ENCODE peak calls at places on chromosomes 7 and 10, in five cellular contexts. R, A, P, G and F are unnamed samples.

GRCh38 chr10:66844176-66844947 is 81.5 kb upstream of the LRRTM3 start:
- DNase-seq in R (no peak), A (no peak), G (no peak), P (peak), F (no peak)

GRCh38 chr10:47165711-47166404 is 134.1 kb upstream of the GDF10 start:
- DNase-seq in R (peak), G (no peak), A (no peak), P (no peak), F (peak)

GRCh38 chr7:8480466-8480865 is 47.1 kb downstream of the NXPH1 start:
- DNase-seq in R (no peak), P (no peak), G (no peak), A (no peak), F (no peak)

GRCh38 chr10:69880301-69881081 is 78.8 kb downstream of the COL13A1 start:
- DNase-seq in A (no peak), R (no peak), P (no peak), G (no peak), F (no peak)

GRCh38 chr7:130897515-130898419 is 163.8 kb upstream of the KLF14 start:
- DNase-seq in A (no peak), R (no peak), G (no peak), P (peak), F (peak)

GRCh38 chr7:148838905-148839304 is 45.2 kb downstream of the EZH2 start:
- DNase-seq in G (peak), A (no peak), R (no peak), P (no peak), F (no peak)

GRCh38 chr10:124464028-124464751 is 2.6 kb downstream of the LHPP start:
- DNase-seq in R (no peak), P (no peak), G (no peak), A (no peak), F (no peak)

GRCh38 chr10:3226960-3227724 is 54.6 kb upstream of the PITRM1 start:
- DNase-seq in G (no peak), P (peak), A (no peak), R (no peak), F (peak)

GRCh38 chr7:157871681-157872080 is 534.9 kb downstream of the DNAJB6 start:
- DNase-seq in R (no peak), G (no peak), P (no peak), A (no peak), F (no peak)

GRCh38 chr7:100835903-100836811 is 8.8 kb upstream of the EPHB4 start:
- DNase-seq in A (peak), P (no peak), G (no peak), R (peak), F (no peak)

GRCh38 chr10:31739146-31739545 is 189.5 kb downstream of the ARHGAP12 start:
- DNase-seq in G (no peak), A (no peak), P (no peak), R (no peak), F (no peak)

GRCh38 chr7:66250711-66251110 is 45.6 kb downstream of the TPST1 start:
- DNase-seq in G (no peak), P (peak), R (peak), A (no peak), F (peak)

GRCh38 chr7:106736508-106737201 is 75.7 kb upstream of the CCDC71L start:
- DNase-seq in G (peak), A (peak), R (peak), P (peak), F (peak)

GRCh38 chr10:84541289-84541637 is 212.9 kb downstream of the CCSER2 start:
- DNase-seq in G (no peak), A (peak), R (no peak), P (no peak), F (peak)

DNA sequence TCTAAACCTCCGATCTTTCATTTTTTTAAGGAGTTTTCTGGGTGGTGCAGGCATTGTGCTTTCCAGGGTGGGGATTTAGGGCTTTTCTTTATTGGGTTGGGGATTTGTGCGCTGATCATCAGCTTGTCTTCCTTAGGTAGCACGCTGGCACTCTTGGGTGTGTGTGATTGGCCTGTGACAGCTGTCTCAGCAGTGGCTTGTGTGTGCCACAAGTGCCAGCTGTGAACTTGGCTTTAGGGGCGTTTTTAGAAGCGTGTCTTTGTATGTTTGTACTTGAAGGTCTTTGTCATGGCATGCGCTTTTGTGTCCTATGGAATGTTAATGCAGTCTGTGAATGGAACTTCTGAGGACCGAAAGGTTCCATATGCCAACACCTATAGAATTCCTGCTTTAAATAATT is 788 bp downstream of the AKAP9 start:
- DNase-seq in P (peak), A (peak), G (peak), R (peak), F (peak)
- TF ChIP-seq EZH2phosphoT487 in P (no peak), A (no peak), G (no peak), R (no peak), F (no peak)

DNA sequence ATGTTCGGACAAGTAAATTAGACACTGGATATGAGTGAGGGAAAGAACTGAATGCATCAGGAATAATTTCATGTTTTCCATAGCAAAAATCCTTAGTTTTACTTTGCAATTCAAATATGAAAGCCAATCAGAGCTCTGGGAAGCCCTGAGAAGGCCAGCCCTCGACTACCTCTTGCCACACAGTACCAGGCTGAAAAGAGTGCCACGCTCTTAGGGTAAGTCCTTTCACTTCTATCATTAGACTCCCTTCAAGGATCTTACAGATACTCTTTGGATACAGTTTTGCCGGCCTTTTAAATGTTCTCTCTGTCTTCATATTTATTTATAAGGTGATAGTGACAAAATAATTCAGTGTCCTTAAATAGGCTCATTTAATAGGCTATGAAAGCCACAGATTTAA is 1.9 kb downstream of the COBL start:
- DNase-seq in P (peak), G (no peak), R (no peak), A (no peak), F (no peak)
- H3K27ac ChIP-seq in P (peak), G (no peak), R (peak), A (no peak), F (no peak)

DNA sequence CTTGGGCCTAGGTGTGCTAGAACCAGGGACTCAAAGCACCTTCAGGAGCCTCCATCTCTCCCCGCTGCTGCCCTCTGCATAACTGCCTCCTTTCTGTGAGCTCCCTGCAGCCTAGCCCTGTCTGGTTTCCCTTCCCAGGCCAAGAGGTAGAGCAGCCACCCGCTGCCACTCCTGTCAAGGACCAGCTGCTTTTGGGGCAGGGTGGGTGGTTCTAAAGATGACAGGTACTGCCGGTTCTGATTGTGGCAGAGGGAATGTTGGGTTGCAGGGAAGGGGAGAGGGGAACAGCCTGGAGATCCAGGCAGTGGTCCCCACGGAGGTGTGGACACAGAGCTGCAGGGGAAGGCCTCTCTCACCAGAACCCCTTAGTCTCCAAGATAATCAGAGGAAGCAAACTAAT is 3.7 kb upstream of the FLNC start:
- DNase-seq in R (no peak), P (no peak), A (no peak), G (no peak), F (no peak)
- TF ChIP-seq EZH2phosphoT487 in R (no peak), P (no peak), A (no peak), G (no peak), F (no peak)

GRCh38 chr10:74835963-74836362 is 9.6 kb downstream of the KAT6B start:
- DNase-seq in G (no peak), R (no peak), A (no peak), P (no peak), F (no peak)
- H3K27ac ChIP-seq in G (no peak), R (no peak), A (no peak), P (no peak), F (no peak)

GRCh38 chr10:21076381-21076780 is 179.3 kb upstream of the NEBL start:
- DNase-seq in P (no peak), A (no peak), R (no peak), G (no peak), F (no peak)

GRCh38 chr10:21080246-21080645 is 183.1 kb upstream of the NEBL start:
- DNase-seq in R (no peak), P (no peak), G (no peak), A (no peak), F (peak)

GRCh38 chr10:21077681-21078080 is 180.6 kb upstream of the NEBL start:
- DNase-seq in R (no peak), G (no peak), P (no peak), A (no peak), F (no peak)

GRCh38 chr10:21079330-21079658 is 182.2 kb upstream of the NEBL start:
- DNase-seq in A (no peak), P (no peak), G (no peak), R (no peak), F (no peak)

DNA sequence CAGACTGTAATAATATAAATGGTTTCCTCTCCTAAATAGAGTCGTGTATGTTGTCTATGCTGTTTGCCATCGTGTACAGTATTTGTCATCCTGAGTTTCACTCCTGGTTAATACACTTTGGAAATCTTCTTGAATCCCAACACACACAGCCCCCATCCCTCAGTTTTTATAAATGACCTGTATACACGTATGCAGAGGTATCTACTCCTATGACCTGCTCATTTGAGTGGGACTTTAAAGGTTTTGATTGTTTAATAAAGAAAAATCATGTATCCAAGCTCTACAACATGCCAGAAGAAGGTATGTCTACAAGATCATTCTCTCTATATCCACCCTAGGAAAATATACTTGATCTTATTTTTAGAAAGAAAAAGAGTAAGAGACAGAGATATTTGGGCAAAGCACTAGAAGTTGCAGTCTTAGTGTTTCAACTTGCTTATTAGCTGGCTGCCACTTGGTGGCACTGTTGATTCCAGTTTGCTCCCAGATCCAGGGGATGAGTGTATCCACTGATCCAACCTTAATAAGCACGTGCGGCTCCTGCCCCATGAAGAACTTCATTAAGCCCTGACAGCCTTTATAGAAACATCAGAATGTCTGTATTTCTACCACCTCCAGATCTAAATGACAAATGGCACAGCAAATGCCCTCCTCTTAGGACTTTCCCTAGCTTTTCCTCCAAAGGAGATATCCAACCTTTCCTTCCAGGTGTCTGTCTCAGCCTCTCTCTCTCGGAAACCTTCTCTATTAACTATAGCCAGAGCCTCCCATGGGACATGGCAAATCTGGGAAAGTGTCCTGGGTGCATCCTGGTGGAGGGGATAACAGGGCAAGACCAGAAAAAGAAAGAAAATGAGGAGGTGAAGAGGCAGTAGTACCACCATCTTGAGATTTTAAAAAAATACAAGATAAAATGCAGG is 181.6 kb upstream of the NEBL start:
- DNase-seq in R (peak), P (peak), A (peak), G (peak), F (peak)
- TF ChIP-seq EZH2phosphoT487 in R (no peak), P (no peak), A (no peak), G (no peak), F (no peak)

DNA sequence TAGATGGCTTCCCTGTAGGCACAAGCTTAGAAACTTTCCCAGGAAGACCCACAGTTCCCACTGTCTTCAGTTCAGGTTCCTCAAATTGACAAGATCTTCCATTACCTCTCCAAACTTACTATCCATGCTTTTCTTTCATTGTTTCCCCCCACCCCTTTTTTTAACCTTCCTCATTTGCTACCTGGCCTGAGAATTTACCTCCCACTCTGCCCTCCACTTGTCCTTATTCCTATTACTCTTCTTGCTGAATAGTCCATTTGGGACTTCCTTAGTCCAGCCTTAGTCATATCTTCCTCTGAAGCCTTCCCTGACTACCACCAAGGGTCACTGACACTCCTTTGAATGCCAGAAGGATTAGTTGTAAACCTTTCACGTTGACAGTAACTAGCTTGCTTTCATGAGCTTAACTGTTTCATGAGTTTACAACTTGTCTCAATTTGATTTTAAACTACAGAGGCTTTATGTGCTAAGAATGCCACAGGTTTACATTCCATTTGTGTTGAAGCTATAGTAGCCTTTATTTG is 1.2 kb upstream of the CALU start:
- DNase-seq in A (peak), P (peak), G (no peak), R (peak), F (peak)
- H3K27ac ChIP-seq in A (no peak), P (peak), G (no peak), R (peak), F (peak)

GRCh38 chr10:43683451-43684197 is 34.9 kb upstream of the ZNF32 start:
- DNase-seq in P (peak), R (no peak), G (peak), A (peak), F (peak)
- TF ChIP-seq EZH2phosphoT487 in P (no peak), R (no peak), G (no peak), A (no peak), F (no peak)

DNA sequence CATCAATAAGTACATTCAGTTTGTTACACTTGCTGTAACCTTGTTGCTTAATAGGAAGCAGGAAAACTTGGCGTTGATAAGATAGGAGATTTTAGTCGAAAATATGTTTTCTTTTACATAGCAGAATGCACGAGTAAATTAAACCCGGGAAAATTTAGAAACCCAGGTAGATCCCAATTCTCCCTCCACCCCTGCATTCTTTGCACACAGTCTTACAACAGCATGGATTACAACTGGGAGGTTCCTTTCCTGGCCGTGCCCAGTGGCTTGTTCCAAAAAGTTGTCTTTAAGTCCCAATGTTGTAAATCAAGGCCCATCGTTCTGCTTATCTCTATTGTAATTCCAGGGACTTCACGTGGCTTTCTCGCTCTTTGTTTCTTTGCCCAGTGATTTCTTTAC is 1.1 kb upstream of the DPY19L1 start:
- DNase-seq in G (no peak), P (no peak), A (peak), R (no peak), F (no peak)
- H3K27ac ChIP-seq in G (peak), P (no peak), A (no peak), R (no peak), F (no peak)

GRCh38 chr7:32150589-32150988 is 80.4 kb upstream of the PDE1C start:
- DNase-seq in G (no peak), A (no peak), P (no peak), R (no peak), F (no peak)
- TF ChIP-seq EZH2phosphoT487 in G (no peak), A (no peak), P (no peak), R (no peak), F (no peak)

DNA sequence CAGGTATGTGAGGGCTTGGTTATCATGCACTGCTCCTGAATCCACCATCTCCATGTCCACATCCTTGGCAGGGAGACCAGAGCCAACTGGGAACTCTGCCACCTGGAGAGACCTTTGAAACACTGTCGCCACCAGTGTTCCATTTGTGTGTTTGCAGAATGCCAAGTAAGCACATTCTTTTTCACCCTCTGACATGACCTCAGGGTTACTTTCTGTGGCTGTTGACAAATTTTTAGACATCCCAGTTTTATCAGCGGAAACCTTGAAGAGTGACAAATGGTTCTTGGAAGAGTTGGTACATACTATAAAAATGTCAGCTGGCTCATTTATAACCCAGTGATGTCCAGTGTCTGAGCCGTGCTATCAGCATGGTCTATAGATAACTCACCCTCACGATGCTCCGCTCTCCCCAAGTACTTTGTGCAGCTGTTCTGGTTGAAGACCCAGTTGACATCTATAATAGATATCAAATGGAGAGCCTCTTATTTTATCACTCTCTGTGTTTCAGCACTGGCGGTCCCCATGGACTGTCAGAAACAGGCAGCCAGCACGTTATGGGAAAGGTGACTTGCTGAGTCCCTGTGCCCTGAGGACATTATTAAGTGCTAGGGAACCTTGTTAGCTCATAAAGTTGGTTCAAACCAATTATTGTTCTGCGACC is 563.1 kb upstream of the GALNT17 start:
- DNase-seq in P (no peak), R (peak), G (no peak), A (no peak), F (no peak)
- H3K27ac ChIP-seq in P (no peak), R (no peak), G (no peak), A (no peak), F (no peak)